ENCODE peak calls at places on chromosomes 13 and 19, in seven cellular contexts. U is HCT116, G is mesothelial cell of epicardium, M is progenitor cell of endocrine pancreas, P is IMR-90, T is retina, X is NCI-H1105 treated with DMSO at 0.1 percent for 48 hours. O is an unnamed sample.

GRCh38 chr13:23354520-23354919 is 79.0 kb downstream of the SACS start:
- DNase-seq in P (no peak), G (no peak), X (no peak), T (no peak), U (no peak), M (no peak), O (no peak)

GRCh38 chr19:45161715-45162463 is 1.1 kb upstream of the NKPD1 start:
- DNase-seq in P (peak), T (peak), U (no peak), M (peak), X (no peak), G (no peak), O (no peak)

GRCh38 chr19:6958786-6959185 is 62.4 kb downstream of the MBD3L2B start:
- DNase-seq in X (no peak), M (no peak), G (no peak), T (no peak), P (no peak), U (no peak), O (no peak)

GRCh38 chr13:29551214-29551613 is 44.3 kb downstream of the SLC7A1 start:
- DNase-seq in M (no peak), X (no peak), T (no peak), U (no peak), P (no peak), G (no peak), O (no peak)

GRCh38 chr13:72004975-72005374 is 138.0 kb upstream of the DACH1 start:
- DNase-seq in G (no peak), X (no peak), U (no peak), M (no peak), T (no peak), P (no peak), O (peak)

GRCh38 chr13:90533866-90534265 is 813.6 kb upstream of the MIR17HG start:
- DNase-seq in P (no peak), T (no peak), G (no peak), U (no peak), M (no peak), X (peak), O (no peak)

GRCh38 chr19:19490247-19490968 is 24.9 kb downstream of the TSSK6 start:
- DNase-seq in X (peak), P (peak), M (peak), G (no peak), T (peak), U (peak), O (peak)

GRCh38 chr13:44879452-44880058 is 109.7 kb downstream of the NUFIP1 start:
- DNase-seq in U (peak), M (no peak), X (no peak), G (no peak), P (peak), T (no peak), O (no peak)

GRCh38 chr19:27774827-27775226 is 1438.1 kb downstream of the UQCRFS1 start:
- DNase-seq in G (no peak), X (no peak), P (no peak), M (no peak), T (no peak), U (no peak), O (no peak)

GRCh38 chr19:9597027-9597426 is 12.7 kb upstream of the ZNF121 start:
- DNase-seq in G (no peak), T (no peak), U (peak), P (peak), M (no peak), X (no peak), O (no peak)

GRCh38 chr13:33968520-33969507 is 150.9 kb downstream of the RFC3 start:
- DNase-seq in X (no peak), T (peak), P (no peak), U (no peak), G (no peak), M (no peak), O (no peak)

GRCh38 chr19:50516859-50517703 is 3.4 kb upstream of the ASPDH start:
- DNase-seq in P (no peak), X (no peak), G (no peak), M (no peak), T (no peak), U (no peak), O (no peak)

GRCh38 chr13:113917096-113917495 is 53.2 kb upstream of the GAS6 start:
- DNase-seq in U (no peak), P (no peak), G (no peak), X (no peak), M (peak), T (no peak), O (no peak)

O was measured in neuronal stem cell.